ENCODE peak calls at places on chromosomes 7 and 10, in five cellular contexts. F is stimulated activated CD8-positive, alpha-beta memory T cell treated with anti-CD3 and anti-CD28 coated beads, Interleukin-12 subunit alpha, Interleukin-12 subunit beta, amount 100 ng/mL, for 1 hour; T is EL; Y is T-cell; N is stimulated activated CD4-positive, alpha-beta T cell treated with anti-CD3 and anti-CD28 coated beads, Interleukin-2, amount 100 ng/mL, for 48 hours. G is an unnamed sample.

GRCh38 chr7:140646931-140647647 is 6.5 kb upstream of the DENND2A start:
- DNase-seq in F (peak; percentile 20), T (peak; percentile 54), Y (no peak), N (no peak), G (no peak)

GRCh38 chr10:98511861-98512260 is 65.1 kb upstream of the HPS1 start:
- DNase-seq in F (no peak), T (no peak), Y (no peak), N (no peak), G (no peak)

GRCh38 chr10:86888585-86889381 is 68.6 kb downstream of the MMRN2 start:
- DNase-seq in F (no peak), T (peak; percentile 68), Y (no peak), N (no peak), G (no peak)

GRCh38 chr7:16644987-16645592 is 464 bp downstream of the ANKMY2 start:
- DNase-seq in F (no peak), T (peak; percentile 49), Y (no peak), N (no peak), G (no peak)

GRCh38 chr10:6108631-6109443 is 20.0 kb downstream of the RBM17 start:
- DNase-seq in F (no peak), T (peak; percentile 53), Y (peak; percentile 11), N (peak; percentile 21), G (no peak)

GRCh38 chr10:19874791-19875190 is 58.6 kb downstream of the PLXDC2 start:
- DNase-seq in F (no peak), T (no peak), Y (no peak), N (no peak), G (peak; percentile 13)

GRCh38 chr7:69714886-69715571 is 116.8 kb downstream of the AUTS2 start:
- DNase-seq in F (no peak), T (no peak), Y (no peak), N (no peak), G (no peak)

GRCh38 chr10:3774814-3775670 is 10.0 kb downstream of the KLF6 start:
- DNase-seq in F (no peak), T (peak; percentile 92), Y (no peak), N (no peak), G (no peak)

GRCh38 chr7:128887169-128888038 is 23.1 kb downstream of the KCP start:
- DNase-seq in F (no peak), T (no peak), Y (no peak), N (no peak), G (no peak)

GRCh38 chr7:84624527-84624926 is 429.9 kb upstream of the SEMA3A start:
- DNase-seq in F (no peak), T (no peak), Y (no peak), N (no peak), G (no peak)

GRCh38 chr7:2000153-2000687 is 232.5 kb downstream of the MAD1L1 start:
- DNase-seq in F (no peak), T (no peak), Y (no peak), N (no peak), G (no peak)

GRCh38 chr7:71665716-71666115 is 533.8 kb downstream of the GALNT17 start:
- DNase-seq in F (no peak), T (no peak), Y (no peak), N (no peak), G (no peak)

GRCh38 chr10:112797908-112798307 is 152.1 kb upstream of the TCF7L2 start:
- DNase-seq in F (no peak), T (no peak), Y (no peak), N (no peak), G (no peak)

GRCh38 chr7:156429514-156429913 is 211.1 kb upstream of the RNF32 start:
- DNase-seq in F (no peak), T (no peak), Y (no peak), N (no peak), G (no peak)

GRCh38 chr10:86285136-86285790 is 81.3 kb downstream of the GRID1 start:
- DNase-seq in F (no peak), T (no peak), Y (no peak), N (no peak), G (no peak)

GRCh38 chr10:10824611-10825148 is 193.0 kb upstream of the CELF2 start:
- DNase-seq in F (no peak), T (peak; percentile 74), Y (no peak), N (no peak), G (no peak)

GRCh38 chr7:54187886-54188518 is 354.2 kb upstream of the VSTM2A start:
- DNase-seq in F (no peak), T (no peak), Y (no peak), N (no peak), G (no peak)